ENCODE peak calls at places on chromosomes 2 and 18, in six cellular contexts. A is bronchial epithelial cell, L is upper lobe of right lung, F is astrocyte, X is HFF-Myc, R is cardiac fibroblast. O is an unnamed sample.

GRCh38 chr2:176683565-176684210 is 414.4 kb downstream of the MTX2 start:
- DNase-seq in A (no peak), F (no peak), R (no peak), X (no peak), L (no peak), O (no peak)

GRCh38 chr2:61361068-61361467 is 109.8 kb downstream of the USP34 start:
- DNase-seq in L (no peak), A (no peak), R (no peak), F (no peak), X (no peak), O (no peak)

GRCh38 chr2:128528133-128528532 is 209.5 kb upstream of the HS6ST1 start:
- DNase-seq in F (no peak), L (no peak), R (no peak), X (no peak), A (no peak), O (no peak)

GRCh38 chr18:23719634-23720201 is 30.5 kb downstream of the LAMA3 start:
- DNase-seq in L (no peak), F (peak), A (peak), R (peak), X (peak), O (peak)

GRCh38 chr2:237858294-237859081 is 935 bp upstream of the RAMP1 start:
- DNase-seq in L (peak), F (peak), A (peak), R (peak), X (peak), O (peak)

GRCh38 chr18:48918156-48918555 is 32.6 kb downstream of the SMAD7 start:
- DNase-seq in R (no peak), F (no peak), A (no peak), L (no peak), X (no peak), O (no peak)

GRCh38 chr18:46169464-46169941 is 65.3 kb downstream of the HAUS1 start:
- DNase-seq in X (peak), F (peak), L (no peak), R (peak), A (peak), O (peak)

GRCh38 chr2:129847043-129847442 is 132.4 kb upstream of the RAB6C start:
- DNase-seq in X (no peak), F (no peak), A (peak), R (no peak), L (no peak), O (no peak)

GRCh38 chr2:223618172-223619035 is 16.2 kb upstream of the SCG2 start:
- DNase-seq in F (no peak), L (no peak), A (no peak), R (no peak), X (no peak), O (no peak)

GRCh38 chr2:214005337-214005736 is 405.5 kb upstream of the VWC2L start:
- DNase-seq in R (peak), X (no peak), L (no peak), F (peak), A (no peak), O (peak)

GRCh38 chr2:234681206-234681605 is 184.3 kb upstream of the ARL4C start:
- DNase-seq in R (no peak), A (no peak), X (no peak), F (peak), L (no peak), O (no peak)

GRCh38 chr18:68699043-68699442 is 15.9 kb downstream of the TMX3 start:
- DNase-seq in A (no peak), F (no peak), L (no peak), R (peak), X (no peak), O (peak)

GRCh38 chr2:133837441-133838090 is 269.3 kb upstream of the NCKAP5 start:
- DNase-seq in A (no peak), F (peak), X (no peak), L (no peak), R (no peak), O (peak)

GRCh38 chr2:164841719-164842623 is at the start of gene COBLL1:
- DNase-seq in X (peak), L (peak), R (peak), A (peak), F (peak), O (peak)

GRCh38 chr2:118750959-118751565 is 96.4 kb downstream of the EN1 start:
- DNase-seq in X (no peak), L (no peak), A (peak), R (peak), F (peak), O (peak)

GRCh38 chr2:148982282-148982681 is 56.2 kb upstream of the LYPD6B start:
- DNase-seq in L (no peak), F (no peak), X (no peak), A (no peak), R (peak), O (no peak)

GRCh38 chr2:201600906-201601305 is 42.4 kb downstream of the TMEM237 start:
- DNase-seq in X (no peak), R (no peak), A (peak), F (peak), L (no peak), O (no peak)

GRCh38 chr2:129766594-129766993 is 212.9 kb upstream of the RAB6C start:
- DNase-seq in R (no peak), A (no peak), L (no peak), F (no peak), X (no peak), O (no peak)

GRCh38 chr2:80370375-80371009 is 65.9 kb upstream of the LRRTM1 start:
- DNase-seq in F (no peak), L (no peak), A (no peak), X (no peak), R (no peak), O (no peak)

GRCh38 chr2:185417111-185417510 is 321.5 kb upstream of the FSIP2 start:
- DNase-seq in X (no peak), R (no peak), F (peak), A (no peak), L (no peak), O (no peak)

GRCh38 chr18:42290318-42291307 is 335.6 kb downstream of the PIK3C3 start:
- DNase-seq in X (no peak), F (no peak), R (no peak), L (no peak), A (no peak), O (no peak)

GRCh38 chr2:61443342-61444041 is 27.4 kb downstream of the USP34 start:
- DNase-seq in A (no peak), F (no peak), L (no peak), X (no peak), R (no peak), O (no peak)

GRCh38 chr2:237935740-237936452 is 30.9 kb upstream of the UBE2F start:
- DNase-seq in L (no peak), R (peak), X (no peak), F (no peak), A (peak), O (no peak)

GRCh38 chr18:50849448-50849847 is 29.5 kb upstream of the ME2 start:
- DNase-seq in R (peak), L (no peak), X (no peak), F (peak), A (no peak), O (peak)

GRCh38 chr2:31992025-31992566 is 18.7 kb downstream of the MEMO1 start:
- DNase-seq in R (no peak), F (no peak), X (no peak), L (no peak), A (no peak), O (no peak)

GRCh38 chr18:44936485-44936884 is 255.8 kb downstream of the SETBP1 start:
- DNase-seq in X (no peak), A (no peak), R (no peak), F (no peak), L (no peak), O (no peak)

GRCh38 chr2:158179660-158180059 is 78.0 kb downstream of the UPP2 start:
- DNase-seq in R (peak), F (no peak), X (no peak), A (peak), L (no peak), O (peak)
- TF ChIP-seq CTCF in R (peak), F (peak), X (no peak), A (peak), L (peak), O (peak)

DNA sequence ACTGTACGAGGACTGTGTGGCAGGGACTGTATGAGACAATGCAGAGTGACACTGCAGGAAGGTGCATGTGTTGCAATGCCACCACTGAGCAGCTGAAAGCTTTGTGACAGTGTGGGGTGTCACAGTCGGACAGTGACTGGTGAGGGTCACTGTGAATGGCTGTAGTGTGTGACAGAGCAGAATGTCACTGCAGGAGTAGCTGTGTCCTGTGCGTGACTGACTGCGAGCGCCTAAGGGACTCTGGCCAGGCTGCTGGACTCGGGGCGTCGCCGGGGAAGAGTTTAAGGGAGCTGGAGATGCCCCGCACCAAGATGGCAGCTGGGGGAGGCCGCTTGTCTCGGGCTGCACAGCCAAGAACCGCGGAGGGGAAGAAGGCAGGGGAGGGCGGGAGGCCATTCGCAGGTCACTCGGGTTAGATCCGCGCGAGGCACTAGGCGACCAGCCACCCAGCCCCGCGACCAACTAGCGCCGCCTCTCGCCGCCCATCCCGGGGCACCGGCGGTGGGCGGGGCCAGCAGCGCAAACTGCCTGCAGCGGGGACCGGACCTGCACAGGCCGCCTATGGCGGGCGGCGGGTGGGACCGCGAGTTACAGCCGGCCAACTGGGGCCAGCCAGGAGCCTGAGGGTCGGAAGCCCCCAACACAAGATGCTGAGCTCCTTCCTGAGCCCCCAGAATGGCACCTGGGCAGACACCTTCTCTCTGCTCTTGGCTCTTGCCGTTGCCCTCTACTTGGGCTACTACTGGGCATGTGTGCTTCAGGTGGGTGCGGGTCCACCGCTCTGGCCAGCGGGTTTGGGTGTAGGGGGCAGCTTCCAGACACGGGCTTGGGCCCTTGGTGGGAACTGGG is at the start of gene ABHD1:
- DNase-seq in F (no peak), X (no peak), R (peak), A (no peak), L (peak), O (no peak)
- H3K4me3 ChIP-seq in F (peak), X (peak), R (peak), A (peak), L (peak), O (peak)

GRCh38 chr2:12556762-12557161 is 160.0 kb upstream of the TRIB2 start:
- DNase-seq in R (peak), F (peak), L (no peak), X (no peak), A (peak), O (peak)

GRCh38 chr2:12552092-12552491 is 164.6 kb upstream of the TRIB2 start:
- DNase-seq in L (no peak), R (no peak), X (no peak), A (no peak), F (no peak), O (no peak)

GRCh38 chr2:12554235-12555011 is 162.3 kb upstream of the TRIB2 start:
- DNase-seq in F (no peak), R (no peak), X (no peak), L (no peak), A (peak), O (no peak)

GRCh38 chr2:12557688-12558087 is 159.0 kb upstream of the TRIB2 start:
- DNase-seq in X (no peak), F (no peak), R (no peak), A (no peak), L (no peak), O (no peak)

GRCh38 chr2:12555012-12555645 is 161.6 kb upstream of the TRIB2 start:
- DNase-seq in A (peak), F (peak), R (peak), X (no peak), L (no peak), O (peak)
- TF ChIP-seq CTCF in A (no peak), F (no peak), R (no peak), X (peak), L (no peak), O (peak)

GRCh38 chr2:169005080-169005598 is 26.0 kb downstream of the ABCB11 start:
- DNase-seq in A (no peak), F (no peak), X (no peak), L (no peak), R (no peak), O (no peak)
- H3K4me3 ChIP-seq in A (no peak), F (no peak), X (no peak), L (no peak), R (no peak), O (no peak)

GRCh38 chr18:62659698-62660097 is 55.6 kb upstream of the PHLPP1 start:
- DNase-seq in R (no peak), X (no peak), L (no peak), A (no peak), F (no peak), O (no peak)
- TF ChIP-seq CTCF in R (no peak), X (no peak), L (no peak), A (no peak), F (no peak), O (no peak)

DNA sequence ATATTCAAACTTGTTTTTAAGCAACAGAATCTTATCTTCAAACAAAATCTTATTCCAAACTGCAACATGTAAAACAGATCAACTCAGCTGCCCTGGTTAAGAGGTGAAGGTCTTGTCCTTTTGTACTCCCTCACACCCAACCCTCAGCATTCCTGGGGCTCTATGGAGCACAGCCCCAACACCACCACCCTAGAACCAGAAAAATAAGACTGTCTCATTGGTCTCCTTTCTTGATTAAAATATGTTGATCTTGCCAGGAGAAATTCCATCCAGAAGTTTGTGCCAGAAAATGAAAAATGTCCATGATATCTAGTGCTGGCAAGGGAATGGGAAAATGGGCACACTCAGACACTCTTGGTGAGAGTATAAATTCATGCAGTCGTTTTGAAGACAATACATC is 62.1 kb upstream of the TMEM17 start:
- DNase-seq in R (peak), A (no peak), F (no peak), L (no peak), X (no peak), O (no peak)
- H3K4me3 ChIP-seq in R (no peak), A (no peak), F (no peak), L (no peak), X (no peak), O (no peak)